ENCODE peak calls at places on chromosome 1, in seven cellular contexts. S is HCT116, B is esophagus squamous epithelium, P is stomach, C is H1, X is heart left ventricle, V is upper lobe of left lung. M is an unnamed sample.
A peak's percentile ranks its signal among the peaks of the same experiment; 100 is the strongest.

GRCh38 chr1:119298687-119299086 is 69.9 kb upstream of the HAO2 start:
- DNase-seq in C (no peak), P (no peak), B (no peak), X (no peak), S (no peak), V (no peak), M (no peak)

GRCh38 chr1:216184281-216184680 is 239.0 kb downstream of the USH2A start:
- DNase-seq in X (no peak), C (no peak), B (no peak), V (no peak), P (no peak), S (no peak), M (no peak)

GRCh38 chr1:116414364-116414763 is 41.3 kb downstream of the ATP1A1 start:
- DNase-seq in B (no peak), S (no peak), P (no peak), X (no peak), V (no peak), C (no peak), M (peak; percentile 25)

GRCh38 chr1:233671286-233671685 is 57.4 kb downstream of the KCNK1 start:
- DNase-seq in P (no peak), V (no peak), X (no peak), S (no peak), B (no peak), C (no peak), M (no peak)

GRCh38 chr1:19209439-19209989 is 552 bp downstream of the UBR4 start:
- DNase-seq in V (no peak), B (no peak), P (peak; percentile 41), C (peak; percentile 1), S (no peak), X (peak; percentile 37), M (no peak)

GRCh38 chr1:8422439-8423133 is 104.7 kb downstream of the SLC45A1 start:
- DNase-seq in V (no peak), S (no peak), B (no peak), P (no peak), C (no peak), X (no peak), M (no peak)

GRCh38 chr1:76827066-76827465 is 40.2 kb upstream of the ST6GALNAC5 start:
- DNase-seq in B (no peak), S (no peak), V (no peak), X (no peak), P (no peak), C (no peak), M (no peak)

GRCh38 chr1:150576794-150577556 is 2.4 kb downstream of the MCL1 start:
- DNase-seq in P (no peak), V (no peak), S (no peak), X (no peak), C (no peak), B (no peak), M (no peak)

GRCh38 chr1:20551945-20552727 is at the start of gene FAM43B:
- DNase-seq in P (no peak), V (peak; percentile 87), C (no peak), X (peak; percentile 93), B (no peak), S (no peak), M (no peak)

GRCh38 chr1:107867422-107867821 is 97.6 kb downstream of the VAV3 start:
- DNase-seq in C (peak; percentile 80), P (no peak), V (no peak), X (no peak), B (no peak), S (no peak), M (no peak)

DNA sequence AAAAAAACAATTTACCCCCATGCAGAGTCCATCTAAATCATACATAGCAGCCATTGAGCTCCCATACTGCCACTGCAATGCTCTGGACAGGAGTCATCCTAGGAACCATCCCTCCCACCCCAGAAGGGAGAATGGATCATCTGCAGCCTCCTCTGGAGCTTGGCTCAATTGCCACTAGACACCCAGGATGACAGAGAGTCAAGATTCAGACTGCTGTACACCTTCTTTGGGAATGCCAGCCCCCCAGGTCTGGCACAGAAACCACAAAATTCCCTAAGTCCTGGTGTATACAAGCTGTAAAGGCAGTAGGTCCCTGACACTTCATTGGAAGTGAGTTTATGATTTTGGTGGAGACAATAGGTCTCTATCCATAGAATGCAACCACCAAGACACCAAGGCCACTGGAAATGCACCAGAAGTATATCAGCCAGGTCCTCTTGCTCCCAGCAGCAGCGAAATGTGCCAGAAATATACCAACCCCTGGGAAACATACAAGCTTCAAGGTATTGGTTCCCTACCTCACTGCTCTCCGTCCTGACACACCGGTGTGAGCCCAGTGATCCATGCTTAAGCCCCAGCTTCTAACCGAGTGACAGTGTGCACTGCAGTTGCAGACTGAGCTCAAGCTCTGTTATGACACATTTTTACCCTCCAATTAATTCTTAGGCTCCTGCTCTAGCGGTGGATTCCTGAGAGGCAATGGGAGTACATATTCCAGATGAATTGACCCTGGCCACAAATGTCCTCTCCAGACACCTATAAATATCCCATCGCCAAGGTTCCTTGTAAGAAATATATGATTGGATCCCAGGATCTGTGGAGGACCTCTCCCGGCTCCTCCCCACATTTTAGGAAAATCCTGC is 4.4 kb downstream of the TAL1 start:
- DNase-seq in V (no peak), X (no peak), P (no peak), S (no peak), B (no peak), C (no peak), M (no peak)
- TF ChIP-seq POLR2A in V (no peak), X (no peak), P (no peak), S (no peak), B (no peak), C (no peak), M (no peak)

GRCh38 chr1:5650283-5651026 is 341.8 kb downstream of the NPHP4 start:
- DNase-seq in V (peak; percentile 43), B (no peak), X (no peak), C (no peak), S (no peak), P (no peak), M (peak; percentile 88)

GRCh38 chr1:5651964-5652751 is 340.1 kb downstream of the NPHP4 start:
- DNase-seq in C (no peak), B (no peak), X (no peak), S (no peak), V (peak; percentile 32), P (no peak), M (peak; percentile 91)

GRCh38 chr1:5649795-5650194 is 342.4 kb downstream of the NPHP4 start:
- DNase-seq in S (no peak), P (no peak), B (no peak), X (no peak), V (no peak), C (no peak), M (peak; percentile 64)

GRCh38 chr1:5651027-5651410 is 341.2 kb downstream of the NPHP4 start:
- DNase-seq in C (no peak), X (no peak), P (no peak), S (no peak), V (peak; percentile 33), B (no peak), M (peak; percentile 70)

GRCh38 chr1:5651496-5651895 is 340.7 kb downstream of the NPHP4 start:
- DNase-seq in S (no peak), P (no peak), X (no peak), B (no peak), V (no peak), C (no peak), M (no peak)
- H3K4me3 ChIP-seq in S (no peak overlapping the region), P (no peak overlapping the region), X (no peak overlapping the region), B (no peak overlapping the region), V (no peak overlapping the region), C (no peak overlapping the region), M (no peak overlapping the region)

DNA sequence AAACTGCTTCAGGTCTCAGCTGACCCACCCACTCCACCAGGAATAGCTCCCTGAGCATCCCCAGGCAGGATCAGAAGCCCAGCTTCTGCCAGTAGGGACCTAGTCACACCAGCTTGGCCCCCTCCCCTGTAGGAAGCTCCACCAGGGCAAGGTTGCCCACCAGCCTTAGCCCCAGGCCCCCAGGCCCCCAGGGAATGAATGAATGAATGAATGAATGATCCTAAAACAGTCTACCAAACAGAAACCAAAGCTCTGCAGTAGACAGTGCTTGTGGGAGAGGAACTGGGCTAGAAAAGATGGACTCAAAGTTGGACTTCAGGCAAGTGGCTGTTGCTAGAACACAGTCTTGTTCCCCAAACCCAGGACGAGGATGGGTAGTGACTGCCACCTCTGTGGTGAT is 16.3 kb downstream of the SDC3 start:
- DNase-seq in X (no peak), V (no peak), S (no peak), P (no peak), B (no peak), C (no peak), M (no peak)
- H3K4me1 ChIP-seq in X (peaks cover 10% of the 10 kb centered on the region), V (peaks cover 26% of the 10 kb centered on the region), S (no peaks in the 10 kb centered on the region), P (peaks cover 16% of the 10 kb centered on the region), B (peaks cover 4% of the 10 kb centered on the region), C (peaks cover 9% of the 10 kb centered on the region), M (peaks cover 24% of the 10 kb centered on the region)

GRCh38 chr1:160646192-160646591 is 652 bp downstream of the SLAMF1 start:
- DNase-seq in P (no peak), C (no peak), X (no peak), B (no peak), V (no peak), S (no peak), M (no peak)

GRCh38 chr1:160644399-160644798 is 2.4 kb downstream of the SLAMF1 start:
- DNase-seq in C (no peak), V (no peak), X (no peak), P (no peak), B (no peak), S (no peak), M (no peak)

GRCh38 chr1:160645386-160646063 is 1.3 kb downstream of the SLAMF1 start:
- DNase-seq in X (no peak), S (no peak), P (no peak), B (no peak), C (no peak), V (no peak), M (no peak)

GRCh38 chr1:160647329-160647720 is 481 bp upstream of the SLAMF1 start:
- DNase-seq in V (no peak), B (no peak), S (no peak), P (no peak), X (no peak), C (no peak), M (no peak)

GRCh38 chr1:160646711-160647328 is at the start of gene SLAMF1:
- DNase-seq in P (no peak), X (no peak), B (no peak), V (no peak), S (no peak), C (no peak), M (no peak)
- TF ChIP-seq POLR2A in P (no peak), X (no peak), B (no peak), V (no peak), S (no peak), C (no peak), M (no peak)

DNA sequence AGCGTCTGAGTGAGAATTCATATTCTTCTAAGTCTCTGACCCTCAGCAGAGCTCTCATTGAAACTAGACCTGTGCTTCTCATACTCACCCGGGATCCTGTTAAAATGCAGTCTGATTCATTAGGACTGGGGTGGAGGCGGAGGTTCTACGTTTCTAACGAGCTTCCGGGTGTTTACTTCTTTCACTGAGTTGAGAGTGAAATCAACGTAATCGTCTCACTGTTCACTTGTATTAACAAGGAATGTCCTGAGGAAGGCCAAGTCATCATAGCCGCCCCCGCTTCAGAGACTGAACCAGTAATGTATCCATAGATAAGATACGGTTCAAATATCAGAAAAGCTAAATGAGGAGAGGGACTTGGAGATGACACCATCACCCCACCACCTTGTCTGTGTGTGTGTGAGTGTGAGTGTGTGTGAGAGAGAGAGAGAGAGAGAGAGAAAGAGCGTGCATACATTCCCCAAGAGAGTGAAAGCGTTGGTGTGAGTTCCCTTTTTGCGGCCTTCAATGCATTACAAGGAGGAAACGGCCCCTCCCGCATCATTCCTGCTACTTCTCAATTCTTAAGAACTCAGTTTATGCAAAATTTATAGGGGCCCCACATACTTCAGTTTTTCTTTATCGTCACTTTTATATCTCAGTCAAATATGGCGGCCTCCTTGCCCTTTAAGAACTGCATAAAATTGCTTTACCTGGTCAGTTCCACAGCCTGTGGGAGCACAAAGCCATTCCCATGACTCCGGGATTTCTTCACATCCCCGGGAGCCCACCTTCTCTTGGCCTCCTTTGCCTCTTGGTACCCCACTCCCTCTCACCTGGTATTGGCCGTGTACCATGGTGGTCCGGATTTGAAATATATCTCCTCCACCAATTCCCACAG is 19.8 kb downstream of the KMO start:
- DNase-seq in X (peak; percentile 50), P (no peak), S (no peak), V (no peak), B (no peak), C (no peak), M (no peak)
- H3K4me3 ChIP-seq in X (no peak overlapping the region), P (no peak overlapping the region), S (no peak overlapping the region), V (no peak overlapping the region), B (no peak overlapping the region), C (no peak overlapping the region), M (no peak overlapping the region)